ENCODE peak calls at places on chromosomes 12 and 14, in seven cellular contexts. G is OCI-LY7, F is HCT116, O is PC-3, R is MM.1S, U is GM23338, P is neural progenitor cell. X is an unnamed sample.

GRCh38 chr14:95667251-95667693 is 19.0 kb upstream of the TCL1B start:
- DNase-seq in G (peak), F (no peak), O (no peak), R (no peak), U (no peak), P (peak), X (no peak)

GRCh38 chr12:118063567-118064391 is 2.8 kb upstream of the WSB2 start:
- DNase-seq in G (no peak), F (no peak), O (no peak), R (no peak), U (no peak), P (no peak), X (peak)

GRCh38 chr12:55996715-55997534 is at the start of gene SUOX:
- DNase-seq in G (no peak), F (peak), O (peak), R (peak), U (peak), P (peak), X (peak)

GRCh38 chr12:95179011-95179410 is 38.3 kb downstream of the FGD6 start:
- DNase-seq in G (no peak), F (no peak), O (no peak), R (no peak), U (no peak), P (no peak), X (no peak)

GRCh38 chr14:31057035-31057434 is 30.9 kb upstream of the STRN3 start:
- DNase-seq in G (no peak), F (no peak), O (peak), R (no peak), U (no peak), P (no peak), X (no peak)

GRCh38 chr14:74140374-74140850 is 55.7 kb downstream of the LIN52 start:
- DNase-seq in G (peak), F (no peak), O (no peak), R (no peak), U (peak), P (peak), X (peak)

GRCh38 chr12:4143909-4144308 is 129.7 kb upstream of the CCND2 start:
- DNase-seq in G (peak), F (peak), O (peak), R (no peak), U (peak), P (no peak), X (no peak)

GRCh38 chr12:122082621-122083356 is 4.2 kb downstream of the MLXIP start:
- DNase-seq in G (no peak), F (no peak), O (no peak), R (peak), U (no peak), P (no peak), X (no peak)

GRCh38 chr12:32183646-32184045 is 77.0 kb downstream of the BICD1 start:
- DNase-seq in G (no peak), F (no peak), O (peak), R (no peak), U (peak), P (peak), X (no peak)

GRCh38 chr14:78196323-78196722 is 26.1 kb downstream of the NRXN3 start:
- DNase-seq in G (no peak), F (no peak), O (no peak), R (no peak), U (no peak), P (no peak), X (no peak)
- H3K27ac ChIP-seq in G (no peak), F (no peak), O (no peak), R (no peak), U (no peak), P (no peak), X (no peak)

GRCh38 chr14:94102768-94103482 is 7.6 kb upstream of the IFI27 start:
- DNase-seq in G (no peak), F (no peak), O (no peak), R (no peak), U (no peak), P (no peak), X (peak)

GRCh38 chr14:94099006-94099405 is 11.5 kb upstream of the IFI27 start:
- DNase-seq in G (no peak), F (no peak), O (no peak), R (no peak), U (no peak), P (no peak), X (no peak)

GRCh38 chr14:94098359-94098758 is 12.2 kb upstream of the IFI27 start:
- DNase-seq in G (no peak), F (no peak), O (no peak), R (no peak), U (no peak), P (no peak), X (no peak)

GRCh38 chr14:94101748-94102147 is 8.8 kb upstream of the IFI27 start:
- DNase-seq in G (no peak), F (no peak), O (no peak), R (no peak), U (no peak), P (no peak), X (no peak)

GRCh38 chr14:94100847-94101246 is 9.7 kb upstream of the IFI27 start:
- DNase-seq in G (no peak), F (no peak), O (peak), R (no peak), U (no peak), P (no peak), X (peak)
- TF ChIP-seq CTCF in G (no peak), F (no peak), O (no peak), R (no peak), U (no peak), P (no peak), X (no peak)

DNA sequence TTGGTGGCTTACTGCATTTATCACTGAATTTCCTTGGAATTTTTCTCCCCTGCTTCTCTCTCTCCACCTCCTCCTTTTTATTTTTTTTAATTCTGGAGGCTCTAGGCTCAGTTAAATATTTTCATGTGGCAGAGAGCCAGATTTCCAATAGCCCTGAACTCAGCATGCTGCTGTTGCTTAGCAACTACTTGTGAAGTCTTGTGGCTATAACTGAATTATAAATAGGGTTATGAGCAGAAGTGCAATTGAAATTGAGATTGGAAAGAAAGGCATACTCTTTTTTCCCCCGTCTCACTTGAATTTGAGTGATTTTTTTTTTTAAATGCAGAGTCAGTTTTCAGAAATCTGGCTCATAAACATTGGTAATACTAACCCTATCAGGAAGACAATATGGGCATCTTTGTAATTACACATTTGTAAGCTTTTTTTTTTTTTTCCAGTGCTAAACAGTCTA is 38.3 kb downstream of the ATF7IP start:
- DNase-seq in G (peak), F (no peak), O (peak), R (peak), U (no peak), P (no peak), X (peak)
- TF ChIP-seq EZH2phosphoT487 in G (no peak), F (no peak), O (no peak), R (no peak), U (no peak), P (no peak), X (no peak)

GRCh38 chr12:39440101-39440500 is 2.8 kb downstream of the KIF21A start:
- DNase-seq in G (no peak), F (no peak), O (no peak), R (no peak), U (no peak), P (no peak), X (no peak)

GRCh38 chr12:39442895-39443703 is at the start of gene KIF21A:
- DNase-seq in G (peak), F (peak), O (peak), R (peak), U (peak), P (peak), X (peak)

GRCh38 chr12:39441963-39442894 is 691 bp downstream of the KIF21A start:
- DNase-seq in G (no peak), F (no peak), O (peak), R (peak), U (peak), P (peak), X (peak)

GRCh38 chr12:39440781-39441180 is 2.1 kb downstream of the KIF21A start:
- DNase-seq in G (no peak), F (no peak), O (no peak), R (no peak), U (no peak), P (peak), X (peak)

DNA sequence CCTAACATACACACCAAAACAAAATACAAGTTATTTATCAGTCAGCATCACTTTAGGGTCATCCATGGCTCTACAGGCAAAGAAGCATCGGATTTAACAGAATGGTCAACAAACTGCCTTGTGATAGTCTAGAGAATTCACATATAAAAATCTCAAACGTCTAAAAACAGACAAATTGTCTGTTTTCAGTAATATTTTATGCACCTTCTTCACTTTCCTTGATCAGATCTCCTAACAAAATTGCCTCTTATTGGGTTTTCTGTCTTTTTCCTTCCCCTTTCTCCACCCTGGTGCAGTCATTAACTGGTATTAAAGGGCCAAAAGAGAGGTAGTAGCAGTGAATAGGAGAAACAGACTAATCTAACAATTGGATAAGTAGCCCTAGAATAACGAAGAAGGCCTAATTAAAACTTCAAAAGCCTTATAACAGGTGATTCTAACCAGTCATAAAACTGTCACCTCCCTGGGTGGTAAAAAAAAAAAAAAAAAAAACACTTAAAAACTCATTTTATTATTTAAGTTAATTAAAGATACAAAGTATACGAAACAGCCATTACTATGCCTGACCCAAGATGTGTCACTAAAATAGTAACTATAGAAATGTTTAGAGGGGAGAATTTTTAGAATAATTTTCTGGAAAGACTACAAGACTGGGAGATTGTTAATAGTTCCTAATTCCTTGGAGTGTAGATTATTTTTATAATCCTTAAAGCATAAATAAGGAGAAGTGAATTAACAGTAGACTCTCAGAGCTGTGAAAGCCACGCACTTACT is 1.5 kb downstream of the KIF21A start:
- DNase-seq in G (no peak), F (no peak), O (no peak), R (no peak), U (no peak), P (no peak), X (no peak)
- H3K27ac ChIP-seq in G (no peak), F (no peak), O (no peak), R (no peak), U (no peak), P (no peak), X (peak)

GRCh38 chr12:48997719-48998496 is 1.3 kb downstream of the DDN start:
- DNase-seq in G (no peak), F (no peak), O (peak), R (peak), U (peak), P (peak), X (peak)

GRCh38 chr12:48998497-48999353 is 450 bp downstream of the DDN start:
- DNase-seq in G (no peak), F (no peak), O (peak), R (peak), U (peak), P (peak), X (peak)

GRCh38 chr12:48999371-49000131 is at the start of gene DDN:
- DNase-seq in G (peak), F (peak), O (peak), R (peak), U (peak), P (peak), X (peak)

GRCh38 chr12:48995061-48995879 is 3.9 kb downstream of the DDN start:
- DNase-seq in G (peak), F (peak), O (peak), R (peak), U (peak), P (peak), X (peak)

GRCh38 chr12:48996794-48997718 is 2.1 kb downstream of the DDN start:
- DNase-seq in G (peak), F (no peak), O (peak), R (peak), U (peak), P (peak), X (peak)
- TF ChIP-seq CTCF in G (peak), F (no peak), O (peak), R (peak), U (peak), P (peak), X (peak)

DNA sequence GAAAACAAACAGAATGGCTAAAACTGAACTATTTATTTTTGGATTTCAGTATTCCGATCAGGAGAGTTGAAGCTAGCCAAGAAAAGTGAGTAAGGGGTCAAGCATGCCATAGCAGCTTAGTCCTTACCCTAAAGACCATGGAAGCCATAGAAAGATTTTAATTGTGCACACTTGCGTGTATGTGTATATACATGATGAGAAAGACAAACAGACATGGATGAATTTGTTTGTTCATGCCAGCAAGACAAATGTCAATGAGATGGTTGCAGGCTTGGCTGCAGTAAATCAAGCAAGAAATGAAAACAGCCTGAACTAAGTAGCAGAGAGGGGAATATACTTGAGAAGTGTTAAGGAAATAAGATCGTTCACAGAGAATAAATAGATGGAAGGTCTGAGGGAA is 14.9 kb downstream of the SNW1 start:
- DNase-seq in G (no peak), F (no peak), O (no peak), R (no peak), U (no peak), P (no peak), X (no peak)
- TF ChIP-seq EZH2phosphoT487 in G (no peak), F (no peak), O (no peak), R (no peak), U (no peak), P (no peak), X (no peak)

GRCh38 chr12:61870658-61871559 is 389.3 kb upstream of the USP15 start:
- DNase-seq in G (peak), F (no peak), O (no peak), R (peak), U (no peak), P (no peak), X (no peak)
- H3K27ac ChIP-seq in G (no peak), F (no peak), O (no peak), R (peak), U (no peak), P (no peak), X (no peak)